ENCODE peak calls at places on chromosomes 1 and 21, in ten cellular contexts. G, F, C, P, R, E, Y, X, Z and U are unnamed samples.

GRCh38 chr1:206111528-206111927 is 5.7 kb downstream of the AVPR1B start:
- DNase-seq in R (no peak), Y (no peak), G (no peak), X (no peak), P (peak; percentile 10), Z (no peak), F (no peak), E (no peak), C (no peak), U (no peak)

GRCh38 chr1:8409107-8409506 is 91.2 kb downstream of the SLC45A1 start:
- DNase-seq in R (no peak), F (peak; percentile 30), Y (peak; percentile 75), G (peak; percentile 9), Z (peak; percentile 30), P (peak; percentile 82), C (no peak), E (no peak), X (no peak), U (no peak)

GRCh38 chr1:215923129-215923824 is 356.2 kb downstream of the KCTD3 start:
- DNase-seq in Y (no peak), F (no peak), C (no peak), P (no peak), R (no peak), Z (no peak), E (no peak), G (no peak), X (no peak), U (peak; percentile 45)

GRCh38 chr1:186540521-186540920 is 79.6 kb upstream of the PDC start:
- DNase-seq in Y (no peak), Z (no peak), R (no peak), F (no peak), X (no peak), P (no peak), G (no peak), C (no peak), E (no peak), U (no peak)

GRCh38 chr1:17682403-17682802 is 72.7 kb upstream of the ACTL8 start:
- DNase-seq in E (no peak), Z (no peak), G (no peak), Y (no peak), X (no peak), F (no peak), P (no peak), C (no peak), R (no peak), U (no peak)

GRCh38 chr1:24952413-24952841 is 22.4 kb upstream of the RUNX3 start:
- DNase-seq in C (no peak), P (no peak), Z (no peak), E (no peak), X (no peak), R (no peak), Y (no peak), F (no peak), G (no peak), U (no peak)

GRCh38 chr1:87243573-87243972 is 85.1 kb upstream of the LMO4 start:
- DNase-seq in G (no peak), E (no peak), X (no peak), R (no peak), F (no peak), Z (no peak), P (peak; percentile 29), C (no peak), Y (no peak), U (no peak)

GRCh38 chr1:205495237-205495823 is 9.1 kb upstream of the CDK18 start:
- DNase-seq in Y (peak; percentile 75), R (no peak), F (no peak), E (no peak), Z (peak; percentile 47), X (no peak), C (peak; percentile 88), G (no peak), P (no peak), U (no peak)

GRCh38 chr1:67804710-67805109 is 28.6 kb downstream of the GNG12 start:
- DNase-seq in Y (no peak), P (no peak), E (no peak), R (no peak), F (no peak), Z (no peak), C (no peak), G (no peak), X (no peak), U (no peak)

GRCh38 chr1:221263831-221264767 is 384.9 kb downstream of the HLX start:
- DNase-seq in R (no peak), E (no peak), P (peak; percentile 91), X (peak; percentile 11), C (no peak), Y (peak; percentile 81), F (peak; percentile 11), Z (peak; percentile 22), G (peak; percentile 52), U (peak; percentile 53)

GRCh38 chr1:179217943-179218507 is 11.5 kb downstream of the ABL2 start:
- DNase-seq in R (no peak), X (no peak), F (no peak), E (no peak), C (no peak), Z (no peak), Y (peak; percentile 43), P (peak; percentile 85), G (no peak), U (peak; percentile 22)

GRCh38 chr1:119714583-119714982 is 2.8 kb downstream of the PHGDH start:
- DNase-seq in F (no peak), Z (no peak), Y (no peak), P (peak; percentile 25), R (no peak), X (no peak), G (no peak), C (no peak), E (no peak), U (no peak)

GRCh38 chr1:229411434-229412055 is 22.3 kb downstream of the ACTA1 start:
- DNase-seq in Z (no peak), E (no peak), P (no peak), R (no peak), F (no peak), Y (no peak), C (no peak), G (no peak), X (no peak), U (no peak)

GRCh38 chr1:65538013-65538578 is 117.6 kb downstream of the LEPR start:
- DNase-seq in X (no peak), F (no peak), C (no peak), Z (no peak), Y (no peak), P (no peak), G (no peak), E (no peak), R (no peak), U (no peak)

GRCh38 chr1:63710306-63710705 is 63.5 kb upstream of the ROR1 start:
- DNase-seq in G (no peak), P (no peak), Z (no peak), F (no peak), E (no peak), C (no peak), R (no peak), Y (no peak), X (no peak), U (no peak)

GRCh38 chr1:157369808-157370521 is 182.3 kb downstream of the FCRL5 start:
- DNase-seq in G (peak; percentile 52), F (peak; percentile 32), R (no peak), E (peak; percentile 3), Y (peak; percentile 66), C (no peak), X (peak; percentile 28), Z (peak; percentile 64), P (peak; percentile 57), U (no peak)

GRCh38 chr21:41506526-41507520 is 1.1 kb downstream of the TMPRSS2 start:
- DNase-seq in P (no peak), Z (peak; percentile 56), E (no peak), R (no peak), C (no peak), Y (no peak), X (peak; percentile 71), F (no peak), G (no peak), U (no peak)

GRCh38 chr1:54263601-54264226 is 63.7 kb downstream of the MRPL37 start:
- DNase-seq in Y (no peak), P (no peak), R (no peak), Z (no peak), C (no peak), E (no peak), X (no peak), G (no peak), F (no peak), U (no peak)

GRCh38 chr1:154556422-154556821 is 2.0 kb downstream of the UBE2Q1 start:
- DNase-seq in P (peak; percentile 59), Y (no peak), G (no peak), X (no peak), R (no peak), Z (no peak), C (no peak), F (no peak), E (no peak), U (no peak)

GRCh38 chr1:242011879-242012674 is 13.2 kb upstream of the MAP1LC3C start:
- DNase-seq in X (no peak), P (no peak), F (no peak), Z (no peak), R (no peak), G (no peak), C (no peak), Y (no peak), E (no peak), U (no peak)

GRCh38 chr1:112450773-112451172 is 54.8 kb downstream of the CTTNBP2NL start:
- DNase-seq in Y (no peak), R (no peak), X (no peak), E (no peak), P (no peak), F (no peak), Z (no peak), C (no peak), G (no peak), U (no peak)

GRCh38 chr1:53553734-53554509 is 94.7 kb downstream of the DMRTB1 start:
- DNase-seq in Y (no peak), X (no peak), R (no peak), G (no peak), E (no peak), Z (peak; percentile 3), P (no peak), C (peak; percentile 47), F (no peak), U (no peak)

GRCh38 chr1:54301494-54301893 is 101.5 kb downstream of the MRPL37 start:
- DNase-seq in Y (no peak), P (no peak), F (no peak), C (no peak), G (peak; percentile 18), X (no peak), E (no peak), Z (no peak), R (no peak), U (no peak)

GRCh38 chr1:80917826-80918225 is 882.9 kb upstream of the ADGRL2 start:
- DNase-seq in X (no peak), F (no peak), E (no peak), Z (no peak), R (no peak), G (no peak), C (no peak), Y (no peak), P (no peak), U (no peak)

GRCh38 chr1:37485902-37486679 is 11.7 kb downstream of the ZC3H12A start:
- DNase-seq in F (no peak), R (no peak), Y (no peak), P (peak; percentile 56), Z (no peak), E (no peak), G (no peak), C (no peak), X (no peak), U (no peak)

GRCh38 chr1:204599596-204599995 is 83.4 kb downstream of the MDM4 start:
- DNase-seq in C (no peak), R (no peak), Y (no peak), E (no peak), G (no peak), Z (no peak), X (no peak), P (no peak), F (no peak), U (no peak)

GRCh38 chr21:26469789-26470188 is 103.3 kb downstream of the CYYR1 start:
- DNase-seq in P (peak; percentile 75), F (no peak), G (no peak), Y (peak; percentile 77), C (no peak), X (no peak), E (no peak), Z (no peak), R (no peak), U (peak; percentile 84)

GRCh38 chr1:228088586-228089498 is 6.3 kb downstream of the ARF1 start:
- DNase-seq in E (no peak), P (peak; percentile 17), Y (no peak), X (no peak), C (peak; percentile 71), G (no peak), F (no peak), R (no peak), Z (peak; percentile 8), U (no peak)